ENCODE peak calls at places on chromosomes 16 and 17, in nine cellular contexts. One of them, this sample, is unnamed.

GRCh38 chr17:57284984-57285646 is 28.8 kb downstream of the MSI2 start:
- DNase-seq in PC-3: no peak
- DNase-seq in GM23338: peak
- DNase-seq in transverse colon: peak
- DNase-seq in thoracic aorta: no peak
- DNase-seq in lower leg skin: no peak
- DNase-seq in pancreas: no peak
- DNase-seq in GM12865: peak
- DNase-seq in mucosa of descending colon: no peak
- DNase-seq in this sample: no peak

GRCh38 chr17:80964231-80964856 is 27.3 kb upstream of the CHMP6 start:
- DNase-seq in pancreas: no peak
- DNase-seq in GM12865: no peak
- DNase-seq in PC-3: no peak
- DNase-seq in thoracic aorta: no peak
- DNase-seq in GM23338: no peak
- DNase-seq in lower leg skin: no peak
- DNase-seq in transverse colon: no peak
- DNase-seq in mucosa of descending colon: no peak
- DNase-seq in this sample: no peak

GRCh38 chr16:85150331-85150940 is 38.2 kb upstream of the CIBAR2 start:
- DNase-seq in transverse colon: no peak
- DNase-seq in GM12865: no peak
- DNase-seq in GM23338: no peak
- DNase-seq in mucosa of descending colon: no peak
- DNase-seq in PC-3: no peak
- DNase-seq in thoracic aorta: no peak
- DNase-seq in pancreas: no peak
- DNase-seq in lower leg skin: no peak
- DNase-seq in this sample: no peak

GRCh38 chr16:29806096-29806579 is at the start of gene MAZ:
- DNase-seq in GM12865: no peak
- DNase-seq in mucosa of descending colon: no peak
- DNase-seq in GM23338: no peak
- DNase-seq in PC-3: no peak
- DNase-seq in transverse colon: no peak
- DNase-seq in thoracic aorta: no peak
- DNase-seq in pancreas: no peak
- DNase-seq in lower leg skin: no peak
- DNase-seq in this sample: no peak

GRCh38 chr17:17551361-17551760 is 40.1 kb downstream of the PEMT start:
- DNase-seq in thoracic aorta: no peak
- DNase-seq in mucosa of descending colon: no peak
- DNase-seq in transverse colon: no peak
- DNase-seq in GM12865: no peak
- DNase-seq in GM23338: peak
- DNase-seq in pancreas: no peak
- DNase-seq in lower leg skin: no peak
- DNase-seq in PC-3: no peak
- DNase-seq in this sample: no peak

GRCh38 chr17:78131172-78132085 is 858 bp downstream of the TMC8 start:
- DNase-seq in GM23338: no peak
- DNase-seq in lower leg skin: no peak
- DNase-seq in thoracic aorta: no peak
- DNase-seq in PC-3: no peak
- DNase-seq in mucosa of descending colon: peak
- DNase-seq in pancreas: no peak
- DNase-seq in GM12865: peak
- DNase-seq in transverse colon: peak
- DNase-seq in this sample: peak

GRCh38 chr16:23134274-23134673 is 15.0 kb downstream of the USP31 start:
- DNase-seq in GM12865: no peak
- DNase-seq in PC-3: no peak
- DNase-seq in pancreas: no peak
- DNase-seq in transverse colon: peak
- DNase-seq in thoracic aorta: no peak
- DNase-seq in GM23338: no peak
- DNase-seq in lower leg skin: no peak
- DNase-seq in mucosa of descending colon: no peak
- DNase-seq in this sample: no peak

GRCh38 chr17:45705123-45706009 is 78.8 kb upstream of the CRHR1 start:
- DNase-seq in transverse colon: no peak
- DNase-seq in GM12865: no peak
- DNase-seq in lower leg skin: no peak
- DNase-seq in PC-3: peak
- DNase-seq in GM23338: no peak
- DNase-seq in mucosa of descending colon: no peak
- DNase-seq in thoracic aorta: no peak
- DNase-seq in pancreas: peak
- DNase-seq in this sample: no peak

GRCh38 chr16:1277016-1277944 is 21.4 kb downstream of the TPSD1 start:
- DNase-seq in transverse colon: no peak
- DNase-seq in PC-3: no peak
- DNase-seq in pancreas: no peak
- DNase-seq in GM12865: no peak
- DNase-seq in lower leg skin: no peak
- DNase-seq in thoracic aorta: no peak
- DNase-seq in GM23338: no peak
- DNase-seq in mucosa of descending colon: no peak
- DNase-seq in this sample: no peak

GRCh38 chr17:17786998-17787397 is 49.8 kb downstream of the SREBF1 start:
- DNase-seq in pancreas: no peak
- DNase-seq in PC-3: no peak
- DNase-seq in GM23338: no peak
- DNase-seq in mucosa of descending colon: no peak
- DNase-seq in GM12865: no peak
- DNase-seq in thoracic aorta: no peak
- DNase-seq in transverse colon: no peak
- DNase-seq in lower leg skin: no peak
- DNase-seq in this sample: no peak

GRCh38 chr16:58116046-58116445 is 13.1 kb downstream of the CFAP20 start:
- DNase-seq in GM23338: no peak
- DNase-seq in GM12865: no peak
- DNase-seq in thoracic aorta: no peak
- DNase-seq in mucosa of descending colon: no peak
- DNase-seq in lower leg skin: no peak
- DNase-seq in PC-3: no peak
- DNase-seq in transverse colon: no peak
- DNase-seq in pancreas: no peak
- DNase-seq in this sample: no peak

GRCh38 chr16:58118801-58119508 is 10.2 kb downstream of the CFAP20 start:
- DNase-seq in pancreas: no peak
- DNase-seq in GM23338: no peak
- DNase-seq in transverse colon: no peak
- DNase-seq in PC-3: no peak
- DNase-seq in GM12865: no peak
- DNase-seq in lower leg skin: no peak
- DNase-seq in mucosa of descending colon: no peak
- DNase-seq in thoracic aorta: no peak
- DNase-seq in this sample: no peak

GRCh38 chr16:58111331-58111627 is 17.9 kb downstream of the CFAP20 start:
- DNase-seq in transverse colon: no peak
- DNase-seq in mucosa of descending colon: no peak
- DNase-seq in PC-3: no peak
- DNase-seq in GM12865: no peak
- DNase-seq in pancreas: no peak
- DNase-seq in lower leg skin: no peak
- DNase-seq in GM23338: no peak
- DNase-seq in thoracic aorta: no peak
- DNase-seq in this sample: no peak

GRCh38 chr16:58116529-58116928 is 12.7 kb downstream of the CFAP20 start:
- DNase-seq in GM12865: no peak
- DNase-seq in mucosa of descending colon: no peak
- DNase-seq in thoracic aorta: no peak
- DNase-seq in GM23338: no peak
- DNase-seq in transverse colon: no peak
- DNase-seq in PC-3: no peak
- DNase-seq in pancreas: no peak
- DNase-seq in lower leg skin: no peak
- DNase-seq in this sample: no peak

GRCh38 chr16:58114827-58115825 is 14.1 kb downstream of the CFAP20 start:
- DNase-seq in PC-3: no peak
- DNase-seq in lower leg skin: no peak
- DNase-seq in GM23338: no peak
- DNase-seq in GM12865: no peak
- DNase-seq in transverse colon: no peak
- DNase-seq in mucosa of descending colon: no peak
- DNase-seq in pancreas: no peak
- DNase-seq in thoracic aorta: no peak
- DNase-seq in this sample: no peak
- H3K4me3 ChIP-seq in PC-3: no peak
- H3K4me3 ChIP-seq in lower leg skin: no peak
- H3K4me3 ChIP-seq in GM23338: no peak
- H3K4me3 ChIP-seq in GM12865: no peak
- H3K4me3 ChIP-seq in transverse colon: no peak
- H3K4me3 ChIP-seq in mucosa of descending colon: no peak
- H3K4me3 ChIP-seq in pancreas: no peak
- H3K4me3 ChIP-seq in thoracic aorta: no peak
- H3K4me3 ChIP-seq in this sample: no peak

GRCh38 chr16:69590590-69590989 is 24.8 kb downstream of the NFAT5 start:
- DNase-seq in PC-3: no peak
- DNase-seq in GM12865: no peak
- DNase-seq in mucosa of descending colon: no peak
- DNase-seq in GM23338: no peak
- DNase-seq in lower leg skin: no peak
- DNase-seq in thoracic aorta: no peak
- DNase-seq in pancreas: no peak
- DNase-seq in transverse colon: no peak
- DNase-seq in this sample: no peak
- H3K4me3 ChIP-seq in PC-3: no peak
- H3K4me3 ChIP-seq in GM12865: no peak
- H3K4me3 ChIP-seq in mucosa of descending colon: no peak
- H3K4me3 ChIP-seq in GM23338: no peak
- H3K4me3 ChIP-seq in lower leg skin: no peak
- H3K4me3 ChIP-seq in thoracic aorta: no peak
- H3K4me3 ChIP-seq in pancreas: no peak
- H3K4me3 ChIP-seq in transverse colon: no peak
- H3K4me3 ChIP-seq in this sample: no peak

GRCh38 chr17:8398980-8399379 is 1.4 kb upstream of the RNF222 start:
- DNase-seq in GM23338: no peak
- DNase-seq in transverse colon: no peak
- DNase-seq in lower leg skin: no peak
- DNase-seq in thoracic aorta: no peak
- DNase-seq in pancreas: no peak
- DNase-seq in GM12865: no peak
- DNase-seq in PC-3: no peak
- DNase-seq in mucosa of descending colon: no peak
- DNase-seq in this sample: no peak
- H3K4me3 ChIP-seq in GM23338: no peak
- H3K4me3 ChIP-seq in transverse colon: no peak
- H3K4me3 ChIP-seq in lower leg skin: no peak
- H3K4me3 ChIP-seq in thoracic aorta: no peak
- H3K4me3 ChIP-seq in pancreas: no peak
- H3K4me3 ChIP-seq in GM12865: no peak
- H3K4me3 ChIP-seq in PC-3: no peak
- H3K4me3 ChIP-seq in mucosa of descending colon: no peak
- H3K4me3 ChIP-seq in this sample: no peak

GRCh38 chr17:36628576-36628975 is 27.2 kb downstream of the MRM1 start:
- DNase-seq in lower leg skin: no peak
- DNase-seq in mucosa of descending colon: no peak
- DNase-seq in GM23338: no peak
- DNase-seq in pancreas: no peak
- DNase-seq in thoracic aorta: no peak
- DNase-seq in PC-3: no peak
- DNase-seq in transverse colon: no peak
- DNase-seq in GM12865: no peak
- DNase-seq in this sample: no peak

GRCh38 chr17:36627101-36627500 is 25.7 kb downstream of the MRM1 start:
- DNase-seq in pancreas: no peak
- DNase-seq in GM12865: no peak
- DNase-seq in mucosa of descending colon: no peak
- DNase-seq in lower leg skin: no peak
- DNase-seq in GM23338: peak
- DNase-seq in PC-3: no peak
- DNase-seq in thoracic aorta: no peak
- DNase-seq in transverse colon: no peak
- DNase-seq in this sample: no peak

GRCh38 chr17:36631022-36631421 is 29.6 kb downstream of the MRM1 start:
- DNase-seq in lower leg skin: no peak
- DNase-seq in PC-3: no peak
- DNase-seq in pancreas: no peak
- DNase-seq in mucosa of descending colon: no peak
- DNase-seq in transverse colon: no peak
- DNase-seq in GM12865: no peak
- DNase-seq in thoracic aorta: no peak
- DNase-seq in GM23338: no peak
- DNase-seq in this sample: no peak

GRCh38 chr17:36629252-36629847 is 28.0 kb downstream of the MRM1 start:
- DNase-seq in PC-3: peak
- DNase-seq in pancreas: peak
- DNase-seq in lower leg skin: peak
- DNase-seq in mucosa of descending colon: peak
- DNase-seq in thoracic aorta: peak
- DNase-seq in GM12865: peak
- DNase-seq in GM23338: peak
- DNase-seq in transverse colon: peak
- DNase-seq in this sample: peak

GRCh38 chr17:36629970-36630369 is 28.6 kb downstream of the MRM1 start:
- DNase-seq in transverse colon: no peak
- DNase-seq in thoracic aorta: no peak
- DNase-seq in mucosa of descending colon: no peak
- DNase-seq in GM12865: no peak
- DNase-seq in PC-3: no peak
- DNase-seq in pancreas: no peak
- DNase-seq in lower leg skin: no peak
- DNase-seq in GM23338: no peak
- DNase-seq in this sample: no peak
- H3K4me3 ChIP-seq in transverse colon: no peak
- H3K4me3 ChIP-seq in thoracic aorta: no peak
- H3K4me3 ChIP-seq in mucosa of descending colon: no peak
- H3K4me3 ChIP-seq in GM12865: no peak
- H3K4me3 ChIP-seq in PC-3: no peak
- H3K4me3 ChIP-seq in pancreas: no peak
- H3K4me3 ChIP-seq in lower leg skin: no peak
- H3K4me3 ChIP-seq in GM23338: no peak
- H3K4me3 ChIP-seq in this sample: no peak

DNA sequence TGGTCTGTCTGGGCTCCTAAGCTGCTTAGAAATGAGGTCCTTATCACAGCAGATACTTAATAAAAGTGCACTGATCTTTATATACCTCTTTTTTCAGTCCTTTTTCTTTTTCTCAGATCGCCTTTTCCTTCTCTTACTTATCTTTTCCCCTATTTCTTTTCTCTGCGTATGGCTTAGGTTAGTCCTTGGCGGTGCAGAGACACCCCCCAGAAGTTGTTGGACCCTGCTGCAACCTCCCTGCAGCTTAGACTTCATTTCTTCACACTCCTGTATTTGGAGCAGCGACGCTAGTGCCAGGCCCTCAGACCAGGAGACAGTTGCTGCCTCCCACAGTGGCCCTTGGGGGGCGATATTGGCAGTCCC is 67.6 kb downstream of the CENPV start:
- DNase-seq in thoracic aorta: no peak
- DNase-seq in GM12865: no peak
- DNase-seq in PC-3: no peak
- DNase-seq in GM23338: no peak
- DNase-seq in mucosa of descending colon: no peak
- DNase-seq in lower leg skin: no peak
- DNase-seq in transverse colon: no peak
- DNase-seq in pancreas: no peak
- DNase-seq in this sample: no peak
- H3K4me3 ChIP-seq in thoracic aorta: peak
- H3K4me3 ChIP-seq in GM12865: no peak
- H3K4me3 ChIP-seq in PC-3: peak
- H3K4me3 ChIP-seq in GM23338: no peak
- H3K4me3 ChIP-seq in mucosa of descending colon: no peak
- H3K4me3 ChIP-seq in lower leg skin: no peak
- H3K4me3 ChIP-seq in transverse colon: peak
- H3K4me3 ChIP-seq in pancreas: no peak
- H3K4me3 ChIP-seq in this sample: peak